ENCODE peak calls at places on chromosome 6, in five cellular contexts. One of them, this sample, is unnamed.

GRCh38 chr6:147311218-147311617 is 107.0 kb downstream of the STXBP5 start:
- DNase-seq in pancreas: no peak
- DNase-seq in tibial artery: no peak
- DNase-seq in breast epithelium: no peak
- DNase-seq in upper lobe of right lung: no peak
- DNase-seq in this sample: no peak

GRCh38 chr6:96836579-96837137 is 619 bp downstream of the GPR63 start:
- DNase-seq in upper lobe of right lung: no peak
- DNase-seq in tibial artery: no peak
- DNase-seq in pancreas: peak
- DNase-seq in breast epithelium: no peak
- DNase-seq in this sample: no peak

GRCh38 chr6:156790711-156791110 is 13.5 kb downstream of the ARID1B start:
- DNase-seq in pancreas: no peak
- DNase-seq in breast epithelium: no peak
- DNase-seq in tibial artery: no peak
- DNase-seq in upper lobe of right lung: no peak
- DNase-seq in this sample: no peak

GRCh38 chr6:18280084-18280483 is 15.8 kb upstream of the DEK start:
- DNase-seq in breast epithelium: no peak
- DNase-seq in tibial artery: no peak
- DNase-seq in pancreas: no peak
- DNase-seq in upper lobe of right lung: no peak
- DNase-seq in this sample: no peak

GRCh38 chr6:39294133-39294532 is 20.1 kb downstream of the KCNK17 start:
- DNase-seq in pancreas: no peak
- DNase-seq in breast epithelium: no peak
- DNase-seq in tibial artery: no peak
- DNase-seq in upper lobe of right lung: no peak
- DNase-seq in this sample: no peak

GRCh38 chr6:110547266-110547964 is 71.0 kb upstream of the SLC22A16 start:
- DNase-seq in breast epithelium: no peak
- DNase-seq in pancreas: no peak
- DNase-seq in tibial artery: no peak
- DNase-seq in upper lobe of right lung: no peak
- DNase-seq in this sample: no peak

GRCh38 chr6:12865117-12865516 is 148.6 kb downstream of the PHACTR1 start:
- DNase-seq in tibial artery: no peak
- DNase-seq in upper lobe of right lung: no peak
- DNase-seq in breast epithelium: no peak
- DNase-seq in pancreas: no peak
- DNase-seq in this sample: no peak

GRCh38 chr6:109315331-109316129 is 66.7 kb downstream of the CD164 start:
- DNase-seq in pancreas: no peak
- DNase-seq in breast epithelium: no peak
- DNase-seq in tibial artery: no peak
- DNase-seq in upper lobe of right lung: no peak
- DNase-seq in this sample: no peak

GRCh38 chr6:159727717-159728440 is 573 bp downstream of the WTAP start:
- DNase-seq in breast epithelium: peak
- DNase-seq in upper lobe of right lung: no peak
- DNase-seq in tibial artery: no peak
- DNase-seq in pancreas: no peak
- DNase-seq in this sample: no peak

GRCh38 chr6:132084811-132085509 is 133.8 kb upstream of the CCN2 start:
- DNase-seq in breast epithelium: no peak
- DNase-seq in pancreas: no peak
- DNase-seq in upper lobe of right lung: no peak
- DNase-seq in tibial artery: no peak
- DNase-seq in this sample: no peak

GRCh38 chr6:12279322-12280098 is 10.7 kb upstream of the EDN1 start:
- DNase-seq in pancreas: no peak
- DNase-seq in breast epithelium: no peak
- DNase-seq in upper lobe of right lung: no peak
- DNase-seq in tibial artery: no peak
- DNase-seq in this sample: no peak

GRCh38 chr6:79034865-79035264 is 43.2 kb downstream of the PHIP start:
- DNase-seq in pancreas: no peak
- DNase-seq in tibial artery: no peak
- DNase-seq in upper lobe of right lung: no peak
- DNase-seq in breast epithelium: no peak
- DNase-seq in this sample: no peak

GRCh38 chr6:39496951-39497350 is 174.4 kb upstream of the KCNK16 start:
- DNase-seq in tibial artery: peak
- DNase-seq in upper lobe of right lung: no peak
- DNase-seq in pancreas: no peak
- DNase-seq in breast epithelium: no peak
- DNase-seq in this sample: no peak

GRCh38 chr6:168860987-168861386 is 392.7 kb downstream of the THBS2 start:
- DNase-seq in tibial artery: no peak
- DNase-seq in pancreas: no peak
- DNase-seq in upper lobe of right lung: no peak
- DNase-seq in breast epithelium: no peak
- DNase-seq in this sample: no peak

GRCh38 chr6:53530346-53530745 is 14.6 kb downstream of the GCLC start:
- DNase-seq in pancreas: peak
- DNase-seq in breast epithelium: no peak
- DNase-seq in upper lobe of right lung: no peak
- DNase-seq in tibial artery: no peak
- DNase-seq in this sample: no peak

GRCh38 chr6:147142684-147143245 is 61.5 kb upstream of the STXBP5 start:
- DNase-seq in tibial artery: no peak
- DNase-seq in breast epithelium: no peak
- DNase-seq in pancreas: no peak
- DNase-seq in upper lobe of right lung: no peak
- DNase-seq in this sample: no peak

GRCh38 chr6:14015964-14016363 is 91.2 kb downstream of the RNF182 start:
- DNase-seq in breast epithelium: no peak
- DNase-seq in tibial artery: no peak
- DNase-seq in upper lobe of right lung: no peak
- DNase-seq in pancreas: no peak
- DNase-seq in this sample: no peak

GRCh38 chr6:166393535-166393823 is 10.7 kb upstream of the MPC1 start:
- DNase-seq in breast epithelium: no peak
- DNase-seq in tibial artery: no peak
- DNase-seq in upper lobe of right lung: no peak
- DNase-seq in pancreas: no peak
- DNase-seq in this sample: no peak

GRCh38 chr6:18293192-18293904 is 29.0 kb upstream of the DEK start:
- DNase-seq in pancreas: no peak
- DNase-seq in breast epithelium: no peak
- DNase-seq in upper lobe of right lung: no peak
- DNase-seq in tibial artery: no peak
- DNase-seq in this sample: no peak

GRCh38 chr6:87274660-87275273 is 47.6 kb upstream of the SMIM8 start:
- DNase-seq in tibial artery: no peak
- DNase-seq in pancreas: no peak
- DNase-seq in breast epithelium: no peak
- DNase-seq in upper lobe of right lung: no peak
- DNase-seq in this sample: no peak

GRCh38 chr6:15310680-15311079 is 64.8 kb downstream of the JARID2 start:
- DNase-seq in pancreas: no peak
- DNase-seq in tibial artery: no peak
- DNase-seq in upper lobe of right lung: no peak
- DNase-seq in breast epithelium: no peak
- DNase-seq in this sample: no peak

GRCh38 chr6:31791324-31792089 is 4.0 kb downstream of the VARS1 start:
- DNase-seq in breast epithelium: no peak
- DNase-seq in pancreas: no peak
- DNase-seq in upper lobe of right lung: no peak
- DNase-seq in tibial artery: no peak
- DNase-seq in this sample: no peak

GRCh38 chr6:165889636-165890403 is 226.8 kb upstream of the PDE10A start:
- DNase-seq in upper lobe of right lung: no peak
- DNase-seq in breast epithelium: no peak
- DNase-seq in pancreas: no peak
- DNase-seq in tibial artery: no peak
- DNase-seq in this sample: no peak

GRCh38 chr6:166567813-166568212 is 18.7 kb downstream of the RAMACL start:
- DNase-seq in pancreas: no peak
- DNase-seq in upper lobe of right lung: no peak
- DNase-seq in tibial artery: no peak
- DNase-seq in breast epithelium: no peak
- DNase-seq in this sample: no peak

GRCh38 chr6:25006565-25007001 is 70.8 kb upstream of the RIPOR2 start:
- DNase-seq in upper lobe of right lung: peak
- DNase-seq in pancreas: peak
- DNase-seq in breast epithelium: no peak
- DNase-seq in tibial artery: peak
- DNase-seq in this sample: no peak

GRCh38 chr6:115891111-115891669 is 169.5 kb downstream of the FRK start:
- DNase-seq in breast epithelium: no peak
- DNase-seq in upper lobe of right lung: no peak
- DNase-seq in tibial artery: no peak
- DNase-seq in pancreas: no peak
- DNase-seq in this sample: no peak

GRCh38 chr6:54192993-54193392 is 81.8 kb downstream of the MLIP start:
- DNase-seq in upper lobe of right lung: no peak
- DNase-seq in breast epithelium: no peak
- DNase-seq in tibial artery: no peak
- DNase-seq in pancreas: no peak
- DNase-seq in this sample: no peak

GRCh38 chr6:119874381-119874780 is 524.8 kb upstream of the MAN1A1 start:
- DNase-seq in tibial artery: no peak
- DNase-seq in upper lobe of right lung: no peak
- DNase-seq in pancreas: no peak
- DNase-seq in breast epithelium: no peak
- DNase-seq in this sample: no peak

GRCh38 chr6:25181923-25182322 is 97.3 kb upstream of the CARMIL1 start:
- DNase-seq in breast epithelium: no peak
- DNase-seq in pancreas: no peak
- DNase-seq in upper lobe of right lung: no peak
- DNase-seq in tibial artery: no peak
- DNase-seq in this sample: no peak

GRCh38 chr6:104531591-104531990 is 328.1 kb downstream of the HACE1 start:
- DNase-seq in upper lobe of right lung: no peak
- DNase-seq in pancreas: no peak
- DNase-seq in breast epithelium: no peak
- DNase-seq in tibial artery: no peak
- DNase-seq in this sample: no peak

GRCh38 chr6:104050455-104050854 is 809.3 kb downstream of the HACE1 start:
- DNase-seq in tibial artery: no peak
- DNase-seq in pancreas: no peak
- DNase-seq in upper lobe of right lung: no peak
- DNase-seq in breast epithelium: no peak
- DNase-seq in this sample: no peak

GRCh38 chr6:144304223-144304848 is 19.2 kb downstream of the UTRN start:
- DNase-seq in tibial artery: no peak
- DNase-seq in breast epithelium: no peak
- DNase-seq in pancreas: no peak
- DNase-seq in upper lobe of right lung: no peak
- DNase-seq in this sample: no peak

GRCh38 chr6:154403803-154404202 is 47.2 kb upstream of the IPCEF1 start:
- DNase-seq in tibial artery: no peak
- DNase-seq in upper lobe of right lung: no peak
- DNase-seq in breast epithelium: no peak
- DNase-seq in pancreas: no peak
- DNase-seq in this sample: no peak

DNA sequence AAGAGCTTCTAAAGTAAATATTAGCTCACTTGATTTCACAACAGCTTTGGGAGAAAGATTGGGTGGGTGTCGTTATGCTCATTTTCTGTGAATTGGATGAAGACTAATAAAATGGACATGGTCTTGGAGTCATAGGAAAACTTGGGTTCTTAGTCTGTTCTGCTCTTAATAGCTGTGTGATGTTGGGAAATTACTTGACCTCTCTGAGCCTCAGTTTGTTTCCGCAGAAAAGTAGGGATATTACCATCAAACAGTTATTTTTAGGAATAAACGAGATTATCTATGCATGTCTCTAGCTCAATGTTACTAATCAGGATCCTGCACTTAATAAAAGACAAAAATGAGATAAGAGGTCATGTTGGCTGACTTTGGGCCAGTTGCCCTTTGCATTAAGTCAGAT is 291.3 kb downstream of the PHF3 start:
- DNase-seq in pancreas: no peak
- DNase-seq in upper lobe of right lung: no peak
- DNase-seq in tibial artery: no peak
- DNase-seq in breast epithelium: no peak
- DNase-seq in this sample: no peak
- H3K27ac ChIP-seq in pancreas: no peak
- H3K27ac ChIP-seq in upper lobe of right lung: no peak
- H3K27ac ChIP-seq in tibial artery: no peak
- H3K27ac ChIP-seq in breast epithelium: no peak
- H3K27ac ChIP-seq in this sample: no peak

DNA sequence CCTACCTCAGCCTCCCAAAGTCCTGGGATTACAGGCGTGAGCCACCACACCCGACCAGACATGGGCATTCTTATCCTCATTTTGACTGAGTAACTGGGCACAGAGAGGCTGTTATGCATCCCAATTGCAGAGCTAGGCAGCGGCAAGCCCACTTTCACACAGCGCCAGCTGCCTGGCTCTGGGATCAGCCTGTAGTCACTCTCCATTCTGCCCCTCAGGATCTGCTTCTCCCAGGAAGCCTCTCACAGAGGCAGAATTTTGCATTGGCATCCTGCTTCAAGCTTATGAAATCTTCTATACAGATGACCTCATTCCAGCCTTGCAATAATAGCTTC is 37.0 kb upstream of the IER3 start:
- DNase-seq in breast epithelium: no peak
- DNase-seq in pancreas: no peak
- DNase-seq in upper lobe of right lung: no peak
- DNase-seq in tibial artery: no peak
- DNase-seq in this sample: no peak
- H3K4me3 ChIP-seq in breast epithelium: no peak
- H3K4me3 ChIP-seq in pancreas: peak
- H3K4me3 ChIP-seq in upper lobe of right lung: peak
- H3K4me3 ChIP-seq in tibial artery: no peak
- H3K4me3 ChIP-seq in this sample: no peak

GRCh38 chr6:36851149-36851614 is 11.9 kb upstream of the CPNE5 start:
- DNase-seq in upper lobe of right lung: no peak
- DNase-seq in tibial artery: peak
- DNase-seq in pancreas: no peak
- DNase-seq in breast epithelium: no peak
- DNase-seq in this sample: no peak
- H3K27ac ChIP-seq in upper lobe of right lung: no peak
- H3K27ac ChIP-seq in tibial artery: peak
- H3K27ac ChIP-seq in pancreas: no peak
- H3K27ac ChIP-seq in breast epithelium: no peak
- H3K27ac ChIP-seq in this sample: no peak

DNA sequence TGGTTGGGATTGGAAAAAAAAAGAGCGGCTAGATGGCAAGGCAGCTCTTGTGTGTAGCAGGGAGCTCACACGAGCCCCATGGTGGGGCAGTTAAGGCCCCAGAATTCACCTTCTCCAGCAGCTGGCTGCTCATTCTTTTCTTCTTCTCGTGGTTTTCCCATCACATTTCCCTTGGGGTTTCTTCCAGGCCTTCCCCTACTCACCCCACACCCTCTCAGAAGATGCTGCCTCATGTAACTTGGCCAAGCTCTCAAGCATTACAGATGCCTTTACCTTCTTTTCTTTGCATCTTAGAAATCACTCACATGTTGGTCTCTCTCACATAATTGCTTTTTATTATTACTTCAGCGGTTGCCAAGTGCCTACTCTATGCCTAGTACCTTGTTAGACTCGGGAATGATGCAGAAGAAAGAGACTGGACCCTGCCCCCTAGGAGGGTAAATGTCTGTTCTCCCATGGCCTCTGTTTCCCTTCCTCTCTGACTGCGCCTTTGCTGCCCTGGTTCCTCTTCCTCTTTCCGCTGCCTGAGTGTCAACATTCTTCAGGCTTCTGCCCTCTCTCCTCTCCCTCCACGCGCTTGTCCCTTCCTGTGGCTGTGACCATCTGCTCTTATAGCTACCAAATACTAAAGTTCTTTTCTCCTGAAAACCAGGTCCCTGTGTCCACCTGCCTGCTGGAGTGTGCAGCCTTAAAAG is 28.6 kb downstream of the PPARD start:
- DNase-seq in pancreas: no peak
- DNase-seq in upper lobe of right lung: peak
- DNase-seq in breast epithelium: no peak
- DNase-seq in tibial artery: peak
- DNase-seq in this sample: no peak
- H3K4me3 ChIP-seq in pancreas: no peak
- H3K4me3 ChIP-seq in upper lobe of right lung: no peak
- H3K4me3 ChIP-seq in breast epithelium: no peak
- H3K4me3 ChIP-seq in tibial artery: no peak
- H3K4me3 ChIP-seq in this sample: no peak